ENCODE peak calls at places on chromosomes 2 and 18, in five cellular contexts. F, B, P, H and M are unnamed samples.

GRCh38 chr2:113980946-113981345 is 91.1 kb downstream of the ACTR3 start:
- DNase-seq in F (no peak), B (no peak), P (no peak), H (no peak), M (no peak)

GRCh38 chr2:152861349-152861942 is 143.0 kb downstream of the ARL6IP6 start:
- DNase-seq in H (peak), P (peak), F (peak), B (no peak), M (peak)

GRCh38 chr18:76450912-76451421 is 44.1 kb downstream of the ZNF516 start:
- DNase-seq in P (no peak), B (peak), H (peak), F (no peak), M (no peak)

GRCh38 chr2:75321558-75321957 is 122.2 kb upstream of the TACR1 start:
- DNase-seq in P (no peak), F (no peak), B (no peak), H (no peak), M (no peak)

GRCh38 chr2:107687087-107687486 is 139.6 kb upstream of the RGPD4 start:
- DNase-seq in P (no peak), F (no peak), H (no peak), B (no peak), M (no peak)

GRCh38 chr18:74499633-74500032 is 3.5 kb downstream of the CNDP2 start:
- DNase-seq in H (no peak), B (peak), P (peak), F (no peak), M (no peak)

GRCh38 chr2:142834003-142834402 is 43.5 kb upstream of the KYNU start:
- DNase-seq in F (no peak), P (no peak), H (no peak), B (no peak), M (no peak)

GRCh38 chr2:54773233-54773632 is 49.8 kb downstream of the EML6 start:
- DNase-seq in B (no peak), H (no peak), P (no peak), F (no peak), M (no peak)

GRCh38 chr2:65228249-65228750 is 669 bp downstream of the ACTR2 start:
- DNase-seq in F (no peak), P (no peak), H (peak), B (peak), M (peak)

GRCh38 chr2:38155-38554 is 8.2 kb downstream of the FAM110C start:
- DNase-seq in H (no peak), P (no peak), B (no peak), F (peak), M (no peak)

GRCh38 chr2:235827585-235827992 is 333.7 kb downstream of the AGAP1 start:
- DNase-seq in B (no peak), H (no peak), P (no peak), F (peak), M (no peak)

GRCh38 chr2:171566099-171566498 is 43.8 kb downstream of the CYBRD1 start:
- DNase-seq in H (no peak), B (no peak), F (no peak), P (no peak), M (no peak)

GRCh38 chr2:230794472-230794871 is 70.3 kb upstream of the ITM2C start:
- DNase-seq in H (peak), F (no peak), B (no peak), P (no peak), M (no peak)

GRCh38 chr2:74862268-74862964 is 28.5 kb downstream of the HK2 start:
- DNase-seq in F (no peak), B (no peak), H (no peak), P (peak), M (no peak)

GRCh38 chr2:85759257-85759613 is 5.4 kb downstream of the ATOH8 start:
- DNase-seq in F (no peak), B (no peak), H (no peak), P (no peak), M (no peak)

GRCh38 chr2:219125225-219125885 is 35.3 kb downstream of the NHEJ1 start:
- DNase-seq in H (no peak), B (no peak), F (peak), P (peak), M (peak)

GRCh38 chr2:30417253-30417652 is 29.8 kb upstream of the LCLAT1 start:
- DNase-seq in B (no peak), H (peak), P (no peak), F (no peak), M (no peak)

GRCh38 chr2:79001285-79001684 is 24.2 kb upstream of the REG3G start:
- DNase-seq in B (no peak), P (no peak), F (no peak), H (no peak), M (no peak)

GRCh38 chr2:100596465-100596864 is 33.7 kb downstream of the PDCL3 start:
- DNase-seq in H (no peak), P (no peak), F (no peak), B (no peak), M (peak)

GRCh38 chr2:209519911-209520310 is 96.1 kb downstream of the MAP2 start:
- DNase-seq in B (no peak), F (no peak), H (peak), P (no peak), M (no peak)

GRCh38 chr2:239151201-239152131 is 249.4 kb downstream of the HDAC4 start:
- DNase-seq in F (no peak), B (no peak), P (no peak), H (no peak), M (no peak)

GRCh38 chr2:847669-848068 is 103.0 kb upstream of the SNTG2 start:
- DNase-seq in B (no peak), H (no peak), F (no peak), P (no peak), M (no peak)

GRCh38 chr18:11660691-11661090 is 28.4 kb upstream of the GNAL start:
- DNase-seq in H (no peak), B (no peak), P (no peak), F (no peak), M (no peak)

GRCh38 chr2:196208915-196209314 is 37.5 kb upstream of the STK17B start:
- DNase-seq in H (no peak), P (no peak), F (no peak), B (no peak), M (no peak)

GRCh38 chr2:26581266-26581990 is 59.7 kb downstream of the CIB4 start:
- DNase-seq in F (no peak), B (no peak), P (no peak), H (no peak), M (no peak)

GRCh38 chr2:43005975-43006833 is 213.8 kb upstream of the HAAO start:
- DNase-seq in P (no peak), B (no peak), F (no peak), H (no peak), M (no peak)

GRCh38 chr18:55185391-55185790 is 226.1 kb upstream of the CCDC68 start:
- DNase-seq in P (no peak), F (no peak), B (no peak), H (no peak), M (no peak)

GRCh38 chr18:54787616-54788015 is 40.7 kb upstream of the RAB27B start:
- DNase-seq in B (no peak), P (no peak), H (no peak), F (no peak), M (no peak)

GRCh38 chr2:176555781-176556180 is 286.5 kb downstream of the MTX2 start:
- DNase-seq in P (no peak), H (peak), B (no peak), F (no peak), M (no peak)

GRCh38 chr18:40769786-40770185 is 1185.2 kb upstream of the PIK3C3 start:
- DNase-seq in H (no peak), P (no peak), B (no peak), F (no peak), M (no peak)

GRCh38 chr2:85288244-85288725 is 39.5 kb downstream of the TGOLN2 start:
- DNase-seq in F (peak), H (peak), P (no peak), B (no peak), M (no peak)

GRCh38 chr2:238964544-238965113 is 116.7 kb downstream of the TWIST2 start:
- DNase-seq in F (no peak), P (no peak), B (no peak), H (no peak), M (no peak)

GRCh38 chr2:218128781-218129478 is 3.1 kb downstream of the CXCR2 start:
- DNase-seq in B (no peak), F (no peak), P (no peak), H (no peak), M (no peak)

DNA sequence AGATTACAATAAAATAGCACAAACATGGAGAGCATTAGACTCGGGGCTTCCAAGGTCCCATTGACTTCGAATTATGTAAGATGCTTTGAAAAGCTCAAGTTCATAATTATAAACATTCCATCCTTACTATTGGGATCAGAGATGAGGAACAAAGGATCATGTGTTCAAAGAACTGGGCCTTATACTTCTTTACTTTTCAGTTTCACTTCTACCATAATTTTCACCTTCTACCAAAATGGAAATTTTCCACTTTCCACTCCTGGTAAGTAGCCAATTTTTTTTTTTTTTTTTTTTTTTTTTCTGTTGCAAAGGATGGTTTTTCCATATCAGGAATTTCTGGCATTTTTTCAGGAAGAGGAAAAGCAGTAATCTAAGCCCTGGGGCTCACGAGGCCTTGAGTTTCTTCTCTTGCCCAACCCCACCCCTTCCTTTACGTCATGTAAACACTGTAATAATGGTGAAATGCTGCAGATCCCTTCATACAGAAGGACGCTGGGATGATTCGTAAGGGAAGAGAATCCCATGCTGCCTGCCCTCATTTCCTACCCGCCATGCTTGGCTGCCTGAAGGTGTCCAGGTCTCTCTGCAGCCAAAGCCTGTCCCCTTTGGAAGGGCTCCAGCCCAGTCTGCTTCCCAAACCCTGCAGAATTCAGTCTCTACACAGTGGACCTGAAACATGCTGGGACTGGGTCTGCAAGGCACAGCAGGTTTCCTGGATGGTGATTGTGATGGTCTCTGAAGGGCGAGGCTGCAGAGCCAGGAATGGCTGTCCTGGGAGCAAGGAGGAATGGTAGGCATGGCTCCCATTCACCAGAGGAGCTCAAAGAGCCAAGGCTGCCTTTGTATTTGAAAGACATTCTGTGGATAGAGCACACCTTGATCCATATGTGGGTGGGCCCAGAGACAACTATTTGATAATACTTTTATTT is 56.9 kb downstream of the EFR3B start:
- DNase-seq in P (no peak), F (peak), B (no peak), H (no peak), M (no peak)
- TF ChIP-seq JUNB in P (no peak), F (no peak), B (no peak), H (no peak), M (no peak)

GRCh38 chr2:148719195-148719749 is 74.7 kb downstream of the EPC2 start:
- DNase-seq in F (no peak), H (no peak), P (no peak), B (no peak), M (peak)

GRCh38 chr2:148721520-148721931 is 77.0 kb downstream of the EPC2 start:
- DNase-seq in P (no peak), F (no peak), H (no peak), B (no peak), M (no peak)

GRCh38 chr2:148721991-148722777 is 77.6 kb downstream of the EPC2 start:
- DNase-seq in P (no peak), B (no peak), H (no peak), F (no peak), M (no peak)

GRCh38 chr2:148719941-148720436 is 75.4 kb downstream of the EPC2 start:
- DNase-seq in H (no peak), F (no peak), B (no peak), P (no peak), M (no peak)

DNA sequence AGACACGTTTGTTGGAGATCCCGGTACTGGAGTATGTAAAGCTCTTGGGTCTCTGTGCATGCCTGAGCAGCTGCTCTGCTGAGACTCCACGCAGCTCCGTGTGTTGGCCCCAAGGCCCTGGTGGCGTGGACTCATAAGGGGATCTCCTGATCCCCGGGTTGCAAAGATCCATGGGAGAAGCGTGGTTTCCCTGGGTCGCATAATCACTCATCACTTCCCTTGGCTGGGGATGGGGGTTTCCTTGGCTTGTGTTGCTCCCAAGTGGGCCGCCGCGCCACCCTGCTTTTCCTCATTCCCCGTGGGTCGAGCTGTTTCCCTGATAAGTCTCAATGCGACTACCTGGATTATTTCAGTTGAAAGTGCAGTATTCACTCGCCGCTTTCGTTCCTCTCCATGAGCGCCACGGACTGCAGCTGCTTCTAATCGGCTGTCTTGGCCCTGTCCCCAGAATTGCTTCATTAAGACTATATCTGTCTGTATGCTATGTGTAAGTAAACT is 76.0 kb downstream of the EPC2 start:
- DNase-seq in F (no peak), P (no peak), H (peak), B (no peak), M (no peak)
- TF ChIP-seq JUNB in F (no peak), P (no peak), H (no peak), B (peak), M (no peak)

GRCh38 chr2:28348149-28348567 is 44.5 kb upstream of the FOSL2 start:
- DNase-seq in B (no peak), H (no peak), P (no peak), F (no peak), M (no peak)

GRCh38 chr2:28350196-28350595 is 42.5 kb upstream of the FOSL2 start:
- DNase-seq in F (no peak), B (no peak), H (no peak), P (no peak), M (no peak)

GRCh38 chr2:28350791-28351285 is 41.8 kb upstream of the FOSL2 start:
- DNase-seq in F (no peak), H (no peak), P (no peak), B (no peak), M (no peak)

GRCh38 chr2:28348921-28349320 is 43.7 kb upstream of the FOSL2 start:
- DNase-seq in P (no peak), F (no peak), B (no peak), H (no peak), M (no peak)

GRCh38 chr2:28349546-28350165 is 43.0 kb upstream of the FOSL2 start:
- DNase-seq in P (no peak), F (no peak), H (no peak), B (no peak), M (no peak)
- TF ChIP-seq JUNB in P (no peak), F (no peak), H (no peak), B (no peak), M (no peak)

GRCh38 chr2:98881153-98881650 is 54.8 kb downstream of the CRACDL start:
- DNase-seq in H (no peak), B (no peak), F (no peak), P (no peak), M (no peak)
- TF ChIP-seq JUNB in H (no peak), B (no peak), F (no peak), P (no peak), M (no peak)

GRCh38 chr2:190328748-190329147 is 9.1 kb upstream of the HIBCH start:
- DNase-seq in P (no peak), F (no peak), B (no peak), H (peak), M (peak)
- TF ChIP-seq JUNB in P (no peak), F (no peak), B (no peak), H (no peak), M (no peak)

DNA sequence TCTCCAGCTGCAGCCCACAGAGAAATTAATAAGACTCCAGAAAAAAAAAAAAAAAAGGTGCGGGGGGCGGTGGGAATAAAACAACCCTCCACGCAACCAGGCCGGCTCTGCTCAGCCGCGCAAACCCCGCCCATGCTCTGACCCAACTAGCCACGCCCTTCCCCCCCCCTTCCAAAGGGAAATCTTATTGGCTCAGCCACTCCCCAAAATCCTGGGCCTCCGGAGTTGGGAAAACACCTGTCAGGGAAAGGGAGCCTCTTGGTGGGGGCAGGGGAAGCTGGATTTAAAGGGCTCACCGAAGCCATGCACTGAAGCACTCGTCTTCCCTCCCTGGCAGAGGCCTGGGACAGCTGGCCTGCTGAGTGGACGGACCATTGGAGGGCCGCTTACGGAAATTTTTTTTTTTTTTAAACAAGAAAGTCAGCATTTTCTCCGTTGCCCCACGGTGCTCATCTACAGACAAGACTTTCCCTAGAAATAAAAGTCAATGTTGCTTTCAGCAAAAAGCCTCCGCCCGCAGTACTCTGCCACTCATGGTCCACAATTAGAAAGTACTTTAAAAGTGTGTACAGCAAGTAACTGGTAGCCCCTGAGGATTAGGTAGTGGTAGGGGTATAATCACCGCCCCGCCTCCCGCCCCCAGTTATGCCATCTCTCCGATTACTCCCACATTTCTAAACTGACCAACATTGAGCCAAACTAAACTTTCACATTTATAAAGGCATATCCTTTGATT is 711 bp upstream of the ERBB4 start:
- DNase-seq in B (no peak), H (peak), F (no peak), P (peak), M (no peak)
- TF ChIP-seq JUNB in B (no peak), H (no peak), F (no peak), P (no peak), M (no peak)